ENCODE peak calls at places on chromosome X, in seven cellular contexts. Q is prostate gland, H is colonic mucosa, D is retinal pigment epithelial cell, B is cardiac fibroblast, Z is tibial nerve, F is cardiac muscle cell. U is an unnamed sample.

GRCh38 chrX:130916636-130917422 is 13.8 kb upstream of the ENOX2 start:
- DNase-seq in F (peak), D (no peak), Q (peak), B (peak), Z (no peak), H (peak), U (no peak)

GRCh38 chrX:40298569-40298968 is 200.8 kb upstream of the BCOR start:
- DNase-seq in Q (no peak), Z (no peak), H (no peak), D (no peak), F (peak), B (no peak), U (no peak)

GRCh38 chrX:51420610-51421009 is 75.8 kb downstream of the NUDT11 start:
- DNase-seq in D (no peak), Q (peak), Z (peak), H (peak), B (peak), F (peak), U (peak)

GRCh38 chrX:72128881-72129280 is 2.8 kb downstream of the RTL5 start:
- DNase-seq in F (peak), B (no peak), H (no peak), Z (no peak), Q (no peak), D (no peak), U (no peak)

GRCh38 chrX:45668686-45669443 is 468.2 kb upstream of the DIPK2B start:
- DNase-seq in B (peak), D (peak), Z (no peak), H (no peak), Q (no peak), F (no peak), U (no peak)

GRCh38 chrX:135975421-135975820 is 1.6 kb upstream of the MMGT1 start:
- DNase-seq in B (no peak), Z (no peak), H (no peak), Q (no peak), F (no peak), D (no peak), U (no peak)

GRCh38 chrX:1909419-1910206 is 294.8 kb downstream of the ASMT start:
- DNase-seq in D (no peak), Z (no peak), H (no peak), B (no peak), Q (no peak), F (no peak), U (no peak)

GRCh38 chrX:103889216-103889615 is 57.2 kb upstream of the RAB9B start:
- DNase-seq in B (no peak), F (no peak), Q (no peak), H (no peak), D (no peak), Z (no peak), U (peak)

GRCh38 chrX:30373479-30373878 is 64.3 kb upstream of the NR0B1 start:
- DNase-seq in B (no peak), Q (no peak), F (no peak), D (no peak), H (no peak), Z (no peak), U (no peak)

GRCh38 chrX:103656623-103657022 is 27.8 kb downstream of the TCEAL1 start:
- DNase-seq in B (no peak), Z (no peak), Q (no peak), D (peak), H (no peak), F (no peak), U (no peak)

GRCh38 chrX:104696667-104697066 is 130.7 kb downstream of the IL1RAPL2 start:
- DNase-seq in D (no peak), Q (no peak), Z (no peak), F (no peak), B (no peak), H (no peak), U (no peak)

GRCh38 chrX:97238632-97239031 is 354.9 kb downstream of the RPA4 start:
- DNase-seq in Z (no peak), H (no peak), F (no peak), B (peak), D (no peak), Q (no peak), U (no peak)

GRCh38 chrX:153636716-153637115 is 10.3 kb upstream of the DUSP9 start:
- DNase-seq in Q (no peak), B (no peak), D (no peak), H (no peak), F (no peak), Z (no peak), U (no peak)

GRCh38 chrX:153634832-153635231 is 12.2 kb upstream of the DUSP9 start:
- DNase-seq in Z (no peak), H (no peak), B (no peak), Q (no peak), D (no peak), F (no peak), U (no peak)

GRCh38 chrX:153637121-153638040 is 9.6 kb upstream of the DUSP9 start:
- DNase-seq in F (no peak), D (no peak), H (no peak), Z (no peak), B (no peak), Q (no peak), U (no peak)

GRCh38 chrX:153635388-153635787 is 11.6 kb upstream of the DUSP9 start:
- DNase-seq in D (no peak), Z (no peak), Q (no peak), F (no peak), H (no peak), B (no peak), U (no peak)

GRCh38 chrX:153635788-153636668 is 11.0 kb upstream of the DUSP9 start:
- DNase-seq in B (no peak), D (no peak), Q (no peak), H (no peak), F (no peak), Z (no peak), U (no peak)
- TF ChIP-seq CTCF in B (peak), D (peak), Q (no peak), H (no peak), F (peak), Z (no peak), U (no peak)

DNA sequence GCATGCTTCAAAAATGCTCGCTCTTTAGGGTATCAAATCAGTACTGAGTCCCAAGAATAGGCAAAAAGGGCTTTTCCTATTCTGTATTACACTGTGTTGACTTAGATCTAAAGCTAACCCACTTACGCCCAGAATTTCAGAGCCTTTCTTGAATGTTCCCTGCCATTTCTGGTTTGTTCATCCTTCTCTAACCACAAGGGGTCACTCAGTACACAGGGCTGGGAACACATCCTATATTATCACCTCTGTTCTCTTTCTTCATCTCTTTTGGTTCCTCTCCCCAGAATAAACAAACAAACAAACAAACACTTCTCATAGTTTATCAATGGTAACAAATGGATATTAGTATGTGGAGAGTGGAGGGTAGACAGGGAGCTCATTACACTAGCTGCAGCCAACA is 25.5 kb upstream of the MORC4 start:
- DNase-seq in F (peak), Z (no peak), B (peak), H (no peak), Q (no peak), D (no peak), U (peak)
- TF ChIP-seq CTCF in F (peak), Z (peak), B (peak), H (peak), Q (peak), D (peak), U (peak)

GRCh38 chrX:29172880-29173279 is 585.6 kb downstream of the IL1RAPL1 start:
- DNase-seq in D (peak), B (peak), Q (no peak), F (no peak), H (no peak), Z (no peak), U (no peak)
- TF ChIP-seq CTCF in D (no peak), B (no peak), Q (no peak), F (no peak), H (no peak), Z (no peak), U (no peak)

DNA sequence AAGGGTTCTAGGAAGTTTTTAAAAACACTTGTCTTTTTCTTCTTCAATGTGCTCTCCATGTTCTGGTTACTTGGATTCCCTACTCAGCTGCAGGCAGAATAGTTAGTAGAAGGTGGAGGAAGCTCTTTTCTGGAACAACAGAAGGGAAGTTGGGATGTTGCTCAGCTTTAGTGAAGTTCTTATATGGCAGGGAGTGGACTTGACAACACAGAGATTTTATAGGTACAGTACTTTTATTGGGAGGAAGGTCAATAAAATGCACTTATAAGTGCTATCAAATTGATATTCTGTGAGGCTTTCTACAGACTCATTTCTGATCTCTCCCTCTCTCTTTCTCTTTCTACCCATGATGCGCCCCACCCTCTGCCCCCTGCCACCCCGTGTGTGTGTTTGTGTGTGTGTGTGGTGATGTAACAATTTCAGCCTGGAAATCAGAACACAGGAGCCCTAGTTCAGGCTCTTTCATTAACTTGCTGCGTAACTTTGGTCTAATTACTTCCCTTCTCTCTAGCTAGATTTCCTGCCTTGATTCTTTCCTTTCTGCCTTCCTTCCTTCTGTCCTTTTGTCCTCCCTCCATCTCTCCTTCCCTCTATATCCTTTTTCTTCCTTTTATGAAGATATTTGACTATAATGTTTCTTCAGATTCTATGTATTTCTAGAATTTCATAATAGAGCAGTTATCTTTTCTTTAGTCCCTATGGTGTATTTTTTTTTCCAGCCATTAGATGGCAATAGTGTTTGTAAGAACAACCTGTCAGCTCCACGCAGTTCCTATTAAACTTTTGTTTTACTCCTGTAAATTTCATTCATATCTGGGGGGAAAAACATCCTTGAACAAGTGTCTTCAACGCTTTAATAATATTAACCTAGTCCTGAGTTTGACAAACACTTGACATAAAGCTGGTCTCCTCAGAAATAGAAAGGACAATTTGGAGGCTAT is 37.1 kb downstream of the HEPH start:
- DNase-seq in Q (no peak), F (no peak), B (peak), D (no peak), Z (no peak), H (peak), U (no peak)
- TF ChIP-seq CTCF in Q (peak), F (peak), B (no peak), D (no peak), Z (no peak), H (peak), U (peak)